ENCODE peak calls at places on chromosomes 1 and 21, in four cellular contexts. T, K, B and U are unnamed samples.

GRCh38 chr1:178051071-178051470 is 42.8 kb upstream of the RASAL2 start:
- DNase-seq in K (no peak), T (no peak), B (no peak), U (no peak)

GRCh38 chr1:46342084-46342656 is 1.6 kb downstream of the NSUN4 start:
- DNase-seq in T (peak), B (no peak), K (no peak), U (peak)

GRCh38 chr1:44417351-44418021 is 12.4 kb downstream of the RNF220 start:
- DNase-seq in T (peak), B (no peak), K (no peak), U (no peak)

GRCh38 chr1:24022611-24023359 is 42.7 kb upstream of the SRSF10 start:
- DNase-seq in B (peak), K (no peak), T (peak), U (peak)

GRCh38 chr1:91608876-91609275 is 108.2 kb downstream of the CDC7 start:
- DNase-seq in B (no peak), T (peak), K (no peak), U (peak)

GRCh38 chr1:58849556-58849955 is 65.7 kb upstream of the JUN start:
- DNase-seq in T (no peak), B (no peak), K (no peak), U (peak)

GRCh38 chr1:187638733-187639132 is 810.0 kb downstream of the PLA2G4A start:
- DNase-seq in B (no peak), K (no peak), T (no peak), U (no peak)

GRCh38 chr1:7621334-7622219 is 149.5 kb upstream of the VAMP3 start:
- DNase-seq in B (peak), T (no peak), K (no peak), U (peak)

GRCh38 chr21:43733060-43733459 is 14.1 kb downstream of the PDXK start:
- DNase-seq in B (no peak), K (no peak), T (no peak), U (peak)

GRCh38 chr1:52055854-52056109 is 313 bp upstream of the BTF3L4 start:
- DNase-seq in B (no peak), T (no peak), K (no peak), U (no peak)

GRCh38 chr1:68141079-68141800 is 90.8 kb upstream of the DIRAS3 start:
- DNase-seq in B (no peak), T (peak), K (no peak), U (no peak)

GRCh38 chr1:40749817-40750216 is 33.8 kb upstream of the KCNQ4 start:
- DNase-seq in K (no peak), T (no peak), B (no peak), U (no peak)

GRCh38 chr1:110305875-110306420 is 33.2 kb upstream of the RBM15 start:
- DNase-seq in B (no peak), T (no peak), K (no peak), U (no peak)